ENCODE peak calls at places on chromosome 4, in eight cellular contexts. K, J, C, B, R, E, X and P are unnamed samples.

GRCh38 chr4:113844369-113844768 is 82.8 kb upstream of the CAMK2D start:
- DNase-seq in R (no peak), J (no peak), X (no peak), E (no peak), K (no peak), C (no peak), B (no peak), P (no peak)

GRCh38 chr4:48405924-48406323 is 64.6 kb downstream of the SLAIN2 start:
- DNase-seq in B (no peak), X (no peak), R (no peak), C (no peak), K (no peak), J (no peak), E (no peak), P (no peak)

GRCh38 chr4:125836597-125837195 is 521.9 kb downstream of the FAT4 start:
- DNase-seq in E (no peak), J (no peak), K (no peak), R (peak; percentile 57), C (no peak), X (no peak), B (no peak), P (no peak)

GRCh38 chr4:92263010-92263409 is 40.8 kb upstream of the GRID2 start:
- DNase-seq in R (no peak), J (no peak), B (no peak), C (no peak), E (no peak), X (no peak), K (no peak), P (no peak)

GRCh38 chr4:145346081-145346480 is 135.6 kb upstream of the SMAD1 start:
- DNase-seq in X (no peak), K (no peak), C (no peak), B (no peak), R (no peak), J (no peak), E (no peak), P (no peak)

GRCh38 chr4:80540785-80541469 is 205.4 kb downstream of the CFAP299 start:
- DNase-seq in X (no peak), J (no peak), E (no peak), K (no peak), B (no peak), R (peak; percentile 55), C (no peak), P (no peak)

GRCh38 chr4:25890653-25891485 is 23.2 kb upstream of the SMIM20 start:
- DNase-seq in K (no peak), X (no peak), B (no peak), E (no peak), J (no peak), R (no peak), C (no peak), P (no peak)

GRCh38 chr4:40193018-40193571 is 3.7 kb upstream of the RHOH start:
- DNase-seq in R (no peak), B (no peak), X (no peak), C (no peak), E (no peak), J (no peak), K (no peak), P (no peak)

GRCh38 chr4:7918981-7919380 is 20.7 kb downstream of the AFAP1 start:
- DNase-seq in X (no peak), C (no peak), E (no peak), K (no peak), R (no peak), J (no peak), B (no peak), P (no peak)

GRCh38 chr4:113979157-113979972 is at the start of gene ARSJ:
- DNase-seq in X (peak; percentile 69), C (peak; percentile 87), B (no peak), J (peak; percentile 56), R (peak; percentile 88), K (peak; percentile 17), E (peak; percentile 47), P (peak; percentile 19)

GRCh38 chr4:61693520-61693919 is 493.4 kb downstream of the ADGRL3 start:
- DNase-seq in K (no peak), J (no peak), C (no peak), E (no peak), X (no peak), R (no peak), B (no peak), P (no peak)

GRCh38 chr4:46503739-46504138 is 113.8 kb upstream of the GABRA2 start:
- DNase-seq in X (no peak), J (no peak), C (no peak), B (no peak), E (no peak), K (no peak), R (no peak), P (no peak)

GRCh38 chr4:110196206-110196870 is 2.1 kb downstream of the ELOVL6 start:
- DNase-seq in B (no peak), X (peak; percentile 55), R (peak; percentile 32), C (peak; percentile 89), K (no peak), J (peak; percentile 61), E (peak; percentile 53), P (peak; percentile 13)

GRCh38 chr4:169730564-169730963 is 27.2 kb downstream of the HPF1 start:
- DNase-seq in X (no peak), J (no peak), K (no peak), R (no peak), E (no peak), C (no peak), B (no peak), P (no peak)

GRCh38 chr4:75172551-75172950 is 239.6 kb downstream of the PARM1 start:
- DNase-seq in X (no peak), C (no peak), J (no peak), E (no peak), B (no peak), K (no peak), R (no peak), P (no peak)

GRCh38 chr4:167222098-167222497 is 12.2 kb downstream of the SPOCK3 start:
- DNase-seq in J (no peak), X (no peak), K (no peak), R (no peak), C (no peak), B (no peak), E (no peak), P (no peak)

GRCh38 chr4:22502895-22503814 is 12.7 kb downstream of the ADGRA3 start:
- DNase-seq in C (no peak), R (peak; percentile 40), B (peak; percentile 21), J (no peak), X (no peak), E (no peak), K (no peak), P (no peak)

GRCh38 chr4:66564901-66565648 is 894.8 kb upstream of the EPHA5 start:
- DNase-seq in R (peak; percentile 73), J (no peak), B (no peak), C (no peak), K (no peak), X (no peak), E (no peak), P (no peak)

GRCh38 chr4:141898336-141898735 is 262.0 kb downstream of the IL15 start:
- DNase-seq in K (no peak), C (no peak), R (no peak), B (no peak), J (no peak), E (no peak), X (no peak), P (no peak)

GRCh38 chr4:136203199-136203598 is 1329.1 kb downstream of the PCDH18 start:
- DNase-seq in C (no peak), X (no peak), K (no peak), J (no peak), E (no peak), B (no peak), R (no peak), P (no peak)

GRCh38 chr4:128060130-128060619 is 937 bp upstream of the LARP1B start:
- DNase-seq in J (no peak), E (no peak), R (peak; percentile 6), X (no peak), K (no peak), B (no peak), C (no peak), P (no peak)

GRCh38 chr4:128060620-128061565 is at the start of gene LARP1B:
- DNase-seq in X (peak; percentile 94), E (peak; percentile 98), C (peak; percentile 98), R (peak; percentile 95), J (peak; percentile 97), B (peak; percentile 97), K (peak; percentile 94), P (peak; percentile 94)

GRCh38 chr4:128056396-128056795 is 4.7 kb upstream of the LARP1B start:
- DNase-seq in X (no peak), B (no peak), E (no peak), J (no peak), C (no peak), K (no peak), R (no peak), P (no peak)

GRCh38 chr4:128061566-128062536 is 739 bp downstream of the LARP1B start:
- DNase-seq in K (peak; percentile 65), J (peak; percentile 68), X (peak; percentile 40), B (peak; percentile 92), E (peak; percentile 71), R (peak; percentile 15), C (peak; percentile 89), P (peak; percentile 16)
- TF ChIP-seq POLR2A in K (peak; percentile 60), J (no peak), X (no peak), B (no peak), E (peak; percentile 72), R (no peak), C (no peak), P (peak; percentile 13)

GRCh38 chr4:10108818-10109783 is 7.5 kb downstream of the WDR1 start:
- DNase-seq in K (peak; percentile 79), C (no peak), E (no peak), B (no peak), J (no peak), R (peak; percentile 55), X (no peak), P (no peak)
- TF ChIP-seq POLR2A in K (no peak), C (no peak), E (no peak), B (no peak), J (no peak), R (no peak), X (no peak), P (no peak)

GRCh38 chr4:129093173-129093974 is at the start of gene SCLT1:
- DNase-seq in K (peak; percentile 99), B (peak; percentile 99), E (peak; percentile 99), R (peak; percentile 99), C (peak; percentile 100), J (peak; percentile 99), X (peak; percentile 98), P (peak; percentile 45)
- TF ChIP-seq POLR2A in K (peak; percentile 87), B (no peak), E (peak; percentile 95), R (peak; percentile 93), C (no peak), J (peak; percentile 67), X (peak; percentile 87), P (peak; percentile 88)

DNA sequence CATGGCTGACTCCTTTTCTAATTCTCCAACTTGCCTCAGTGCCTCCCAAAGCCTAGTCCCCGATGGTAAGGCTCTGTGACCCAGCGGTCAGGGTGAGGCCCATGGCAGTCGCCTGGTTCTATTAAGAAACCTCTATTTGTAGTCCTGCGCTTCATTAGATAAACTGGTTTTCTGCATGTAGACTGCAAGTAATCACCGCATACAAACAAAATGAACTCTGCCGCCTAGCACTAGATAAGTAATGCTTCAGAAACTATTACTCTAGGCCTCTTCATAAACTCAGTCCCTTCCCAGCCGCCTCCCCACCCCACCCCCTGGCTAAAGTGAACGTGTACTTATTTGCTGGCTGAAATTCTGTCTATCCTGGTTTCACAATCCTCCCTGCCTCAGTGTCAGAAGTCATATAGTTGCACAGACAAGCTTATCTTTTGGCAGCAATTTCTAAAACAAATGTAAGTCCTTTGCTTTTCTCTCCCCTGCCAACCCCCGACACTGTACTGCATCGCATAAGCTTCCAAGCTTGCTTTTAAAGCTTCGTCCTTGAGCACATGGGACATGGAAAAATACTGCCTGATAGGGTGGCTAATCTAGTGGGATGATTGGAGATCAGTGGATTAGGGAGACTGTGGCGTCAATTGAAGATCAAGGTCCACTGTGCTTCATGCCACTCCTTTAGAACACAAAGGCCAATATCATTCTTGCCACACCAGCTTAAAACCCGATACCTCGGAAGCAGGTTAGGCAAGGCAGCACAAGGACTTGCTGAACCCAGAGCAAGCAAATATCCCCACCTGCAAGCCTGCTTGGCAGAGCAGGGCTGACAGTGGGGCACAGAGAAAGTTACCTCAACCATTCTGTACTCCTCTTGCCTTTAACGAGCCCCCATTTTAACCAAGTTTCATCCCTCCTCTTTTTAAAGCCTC is 125.8 kb downstream of the IRF2 start:
- DNase-seq in B (no peak), X (peak; percentile 82), J (peak; percentile 92), E (peak; percentile 77), K (peak; percentile 87), R (peak; percentile 90), C (no peak), P (no peak)
- TF ChIP-seq POLR2A in B (no peak), X (peak; percentile 3), J (peak; percentile 45), E (peak; percentile 62), K (peak; percentile 33), R (no peak), C (no peak), P (no peak)